ENCODE peak calls at places on chromosomes 13 and 19, in seven cellular contexts. One of them, this sample, is unnamed.

GRCh38 chr13:32669030-32669646 is 82.9 kb downstream of the PDS5B start:
- DNase-seq in H1: no peak
- DNase-seq in SK-N-SH: peak; percentile 36
- DNase-seq in GM12891: no peak
- DNase-seq in HepG2: peak; percentile 53
- DNase-seq in K562: peak; percentile 22
- DNase-seq in GM12878: no peak
- DNase-seq in this sample: no peak

GRCh38 chr19:44657211-44657921 is 13.7 kb downstream of the PVR start:
- DNase-seq in H1: no peak
- DNase-seq in SK-N-SH: peak; percentile 86
- DNase-seq in GM12891: peak; percentile 72
- DNase-seq in HepG2: peak; percentile 62
- DNase-seq in K562: peak; percentile 78
- DNase-seq in GM12878: no peak
- DNase-seq in this sample: peak; percentile 74

GRCh38 chr13:24503376-24503690 is 9.2 kb downstream of the PARP4 start:
- DNase-seq in H1: no peak
- DNase-seq in SK-N-SH: no peak
- DNase-seq in GM12891: no peak
- DNase-seq in HepG2: no peak
- DNase-seq in K562: peak; percentile 6
- DNase-seq in GM12878: no peak
- DNase-seq in this sample: no peak

GRCh38 chr13:94825507-94825906 is 113.2 kb upstream of the SOX21 start:
- DNase-seq in H1: peak; percentile 86
- DNase-seq in SK-N-SH: peak; percentile 7
- DNase-seq in GM12891: no peak
- DNase-seq in HepG2: no peak
- DNase-seq in K562: no peak
- DNase-seq in GM12878: no peak
- DNase-seq in this sample: no peak

GRCh38 chr13:30009411-30009810 is 159.0 kb upstream of the UBL3 start:
- DNase-seq in H1: no peak
- DNase-seq in SK-N-SH: no peak
- DNase-seq in GM12891: no peak
- DNase-seq in HepG2: no peak
- DNase-seq in K562: no peak
- DNase-seq in GM12878: no peak
- DNase-seq in this sample: no peak

GRCh38 chr19:7565332-7565731 is 29.8 kb downstream of the PNPLA6 start:
- DNase-seq in H1: no peak
- DNase-seq in SK-N-SH: no peak
- DNase-seq in GM12891: no peak
- DNase-seq in HepG2: no peak
- DNase-seq in K562: peak; percentile 61
- DNase-seq in GM12878: no peak
- DNase-seq in this sample: no peak

GRCh38 chr13:113275387-113275786 is 21.7 kb upstream of the LAMP1 start:
- DNase-seq in H1: no peak
- DNase-seq in SK-N-SH: peak; percentile 52
- DNase-seq in GM12891: no peak
- DNase-seq in HepG2: peak; percentile 84
- DNase-seq in K562: peak; percentile 37
- DNase-seq in GM12878: no peak
- DNase-seq in this sample: no peak

GRCh38 chr13:53848546-53848945 is 819.9 kb downstream of the OLFM4 start:
- DNase-seq in H1: no peak
- DNase-seq in SK-N-SH: no peak
- DNase-seq in GM12891: no peak
- DNase-seq in HepG2: no peak
- DNase-seq in K562: no peak
- DNase-seq in GM12878: no peak
- DNase-seq in this sample: no peak

GRCh38 chr13:28819748-28820098 is 416 bp upstream of the MTUS2 start:
- DNase-seq in H1: no peak
- DNase-seq in SK-N-SH: peak; percentile 85
- DNase-seq in GM12891: peak; percentile 79
- DNase-seq in HepG2: peak; percentile 9
- DNase-seq in K562: peak; percentile 78
- DNase-seq in GM12878: no peak
- DNase-seq in this sample: peak; percentile 53

GRCh38 chr19:13095934-13096890 is 6.4 kb downstream of the LYL1 start:
- DNase-seq in H1: no peak
- DNase-seq in SK-N-SH: peak; percentile 86
- DNase-seq in GM12891: no peak
- DNase-seq in HepG2: peak; percentile 67
- DNase-seq in K562: peak; percentile 90
- DNase-seq in GM12878: no peak
- DNase-seq in this sample: no peak

GRCh38 chr19:18520848-18521691 is 800 bp downstream of the ELL start:
- DNase-seq in H1: no peak
- DNase-seq in SK-N-SH: no peak
- DNase-seq in GM12891: no peak
- DNase-seq in HepG2: no peak
- DNase-seq in K562: no peak
- DNase-seq in GM12878: no peak
- DNase-seq in this sample: no peak

GRCh38 chr19:18518639-18519038 is 3.2 kb downstream of the ELL start:
- DNase-seq in H1: no peak
- DNase-seq in SK-N-SH: no peak
- DNase-seq in GM12891: no peak
- DNase-seq in HepG2: peak; percentile 75
- DNase-seq in K562: no peak
- DNase-seq in GM12878: no peak
- DNase-seq in this sample: no peak

GRCh38 chr19:18521692-18522123 is at the start of gene ELL:
- DNase-seq in H1: no peak
- DNase-seq in SK-N-SH: no peak
- DNase-seq in GM12891: no peak
- DNase-seq in HepG2: no peak
- DNase-seq in K562: no peak
- DNase-seq in GM12878: no peak
- DNase-seq in this sample: no peak

GRCh38 chr19:18522124-18522861 is 423 bp upstream of the ELL start:
- DNase-seq in H1: peak; percentile 100
- DNase-seq in SK-N-SH: peak; percentile 96
- DNase-seq in GM12891: peak; percentile 96
- DNase-seq in HepG2: peak; percentile 99
- DNase-seq in K562: peak; percentile 98
- DNase-seq in GM12878: peak; percentile 99
- DNase-seq in this sample: peak; percentile 96

GRCh38 chr19:18519962-18520847 is 1.7 kb downstream of the ELL start:
- DNase-seq in H1: no peak
- DNase-seq in SK-N-SH: peak; percentile 62
- DNase-seq in GM12891: no peak
- DNase-seq in HepG2: peak; percentile 95
- DNase-seq in K562: peak; percentile 60
- DNase-seq in GM12878: no peak
- DNase-seq in this sample: no peak
- TF ChIP-seq TAF1 in H1: no peak
- TF ChIP-seq TAF1 in SK-N-SH: peak; percentile 18
- TF ChIP-seq TAF1 in GM12891: no peak
- TF ChIP-seq TAF1 in HepG2: peak; percentile 23
- TF ChIP-seq TAF1 in K562: peak; percentile 21
- TF ChIP-seq TAF1 in GM12878: no peak
- TF ChIP-seq TAF1 in this sample: no peak

DNA sequence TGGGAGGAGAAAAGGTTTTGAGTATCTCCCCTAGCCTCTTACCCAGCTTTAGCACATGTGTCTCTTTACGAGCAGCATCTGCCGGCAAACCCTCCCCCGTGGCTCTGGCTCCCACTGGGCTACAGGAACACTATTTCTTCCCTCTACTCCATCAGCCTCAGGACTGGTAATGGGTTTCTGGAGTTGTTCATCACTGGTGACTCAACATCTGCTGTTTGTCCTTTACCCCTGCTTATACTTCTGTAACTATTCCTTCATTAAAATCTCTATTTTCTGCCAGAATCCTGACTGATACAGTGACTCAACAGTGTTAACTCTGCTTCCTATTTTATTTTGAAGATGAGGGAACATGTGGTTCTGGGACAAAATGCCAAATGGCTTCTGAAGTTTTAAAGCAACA is 437.3 kb upstream of the HTR2A start:
- DNase-seq in H1: no peak
- DNase-seq in SK-N-SH: no peak
- DNase-seq in GM12891: no peak
- DNase-seq in HepG2: no peak
- DNase-seq in K562: no peak
- DNase-seq in GM12878: no peak
- DNase-seq in this sample: no peak
- TF ChIP-seq TAF1 in H1: no peak
- TF ChIP-seq TAF1 in SK-N-SH: no peak
- TF ChIP-seq TAF1 in GM12891: no peak
- TF ChIP-seq TAF1 in HepG2: no peak
- TF ChIP-seq TAF1 in K562: no peak
- TF ChIP-seq TAF1 in GM12878: no peak
- TF ChIP-seq TAF1 in this sample: no peak

GRCh38 chr13:86945596-86945995 is 725.6 kb upstream of the SLITRK5 start:
- DNase-seq in H1: no peak
- DNase-seq in SK-N-SH: no peak
- DNase-seq in GM12891: no peak
- DNase-seq in HepG2: no peak
- DNase-seq in K562: no peak
- DNase-seq in GM12878: no peak
- DNase-seq in this sample: no peak
- TF ChIP-seq TAF1 in H1: no peak
- TF ChIP-seq TAF1 in SK-N-SH: no peak
- TF ChIP-seq TAF1 in GM12891: no peak
- TF ChIP-seq TAF1 in HepG2: no peak
- TF ChIP-seq TAF1 in K562: no peak
- TF ChIP-seq TAF1 in GM12878: no peak
- TF ChIP-seq TAF1 in this sample: no peak

DNA sequence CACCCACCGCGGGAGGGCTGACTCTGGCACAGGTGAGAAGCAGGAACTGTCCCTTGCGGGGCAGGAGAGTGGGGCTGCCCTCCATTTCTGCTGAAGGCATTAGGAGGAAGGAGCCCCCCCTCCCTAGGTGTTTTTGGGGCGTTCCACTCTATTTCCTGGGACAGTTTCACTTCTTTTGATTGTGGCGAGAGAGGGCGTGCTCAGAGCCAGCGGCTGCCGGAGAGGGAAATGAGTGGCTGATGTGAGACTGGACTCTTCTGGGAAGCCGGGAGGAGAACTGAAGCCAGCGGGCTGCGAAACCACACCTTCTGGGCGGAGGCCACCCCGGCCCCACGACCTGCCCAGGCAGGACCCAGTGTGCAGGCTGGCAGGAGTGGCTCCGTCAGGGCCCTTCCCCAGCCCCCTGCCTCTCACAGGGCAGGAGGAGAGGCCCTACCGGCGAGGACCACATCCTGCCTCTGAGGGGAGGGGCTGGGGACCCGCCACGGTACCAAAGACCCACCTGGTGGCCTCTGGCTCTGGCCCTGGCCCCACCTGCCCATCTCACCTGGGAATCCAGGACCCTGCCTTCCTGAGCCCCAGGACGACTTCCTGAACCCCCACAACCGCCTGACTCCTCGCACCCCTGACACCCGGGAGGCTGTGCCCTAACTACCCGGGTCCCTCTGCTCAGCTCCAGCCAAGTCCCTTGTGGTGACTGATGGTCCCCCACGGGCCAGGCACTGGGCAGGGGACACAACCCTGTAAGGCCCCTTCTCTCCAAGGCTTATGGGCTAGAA is 25.9 kb downstream of the MPND start:
- DNase-seq in H1: no peak
- DNase-seq in SK-N-SH: no peak
- DNase-seq in GM12891: peak; percentile 65
- DNase-seq in HepG2: no peak
- DNase-seq in K562: no peak
- DNase-seq in GM12878: peak; percentile 90
- DNase-seq in this sample: peak; percentile 64
- TF ChIP-seq TAF1 in H1: no peak
- TF ChIP-seq TAF1 in SK-N-SH: no peak
- TF ChIP-seq TAF1 in GM12891: no peak
- TF ChIP-seq TAF1 in HepG2: no peak
- TF ChIP-seq TAF1 in K562: no peak
- TF ChIP-seq TAF1 in GM12878: no peak
- TF ChIP-seq TAF1 in this sample: no peak